ENCODE peak calls at places on chromosomes 11 and 22, in seven cellular contexts. N, I, W, E, Y, L and F are unnamed samples.

GRCh38 chr11:115581871-115582639 is 77.8 kb upstream of the CADM1 start:
- DNase-seq in L (no peak), Y (peak; percentile 58), E (no peak), I (no peak), W (no peak), N (no peak), F (no peak)

GRCh38 chr11:117238221-117238620 is 5.8 kb downstream of the RNF214 start:
- DNase-seq in N (no peak), L (no peak), W (no peak), E (no peak), Y (no peak), I (no peak), F (no peak)

GRCh38 chr11:8337115-8337386 is 73.4 kb upstream of the LMO1 start:
- DNase-seq in L (no peak), Y (no peak), I (no peak), E (no peak), N (no peak), W (no peak), F (no peak)

GRCh38 chr11:67615455-67616430 is 9.0 kb downstream of the NDUFV1 start:
- DNase-seq in N (no peak), E (peak; percentile 55), W (peak; percentile 46), I (no peak), L (peak; percentile 87), Y (peak; percentile 76), F (peak; percentile 70)

GRCh38 chr22:42061041-42061440 is 9.6 kb downstream of the NAGA start:
- DNase-seq in L (no peak), Y (no peak), W (no peak), N (no peak), I (no peak), E (no peak), F (no peak)

GRCh38 chr11:63764712-63765631 is 3.6 kb downstream of the ZFTA start:
- DNase-seq in L (no peak), I (no peak), Y (no peak), E (no peak), N (no peak), W (peak; percentile 3), F (peak; percentile 21)

GRCh38 chr11:76073716-76074115 is 132.6 kb downstream of the WNT11 start:
- DNase-seq in Y (peak; percentile 16), L (no peak), N (peak; percentile 18), I (peak; percentile 72), E (no peak), W (no peak), F (no peak)

GRCh38 chr11:17298302-17298701 is 21.8 kb downstream of the NUCB2 start:
- DNase-seq in Y (no peak), W (no peak), E (peak; percentile 23), I (no peak), N (no peak), L (peak; percentile 73), F (no peak)

GRCh38 chr11:76666408-76666807 is 4.1 kb downstream of the LRRC32 start:
- DNase-seq in L (no peak), I (no peak), E (no peak), W (no peak), Y (no peak), N (no peak), F (no peak)

GRCh38 chr11:20310596-20311394 is 52.7 kb upstream of the HTATIP2 start:
- DNase-seq in W (no peak), Y (no peak), I (no peak), L (no peak), E (no peak), N (no peak), F (no peak)

GRCh38 chr11:36385121-36385530 is 89.0 kb downstream of the PRR5L start:
- DNase-seq in I (peak; percentile 42), Y (no peak), N (no peak), E (peak; percentile 6), L (no peak), W (no peak), F (no peak)

GRCh38 chr22:49953027-49953679 is 7.4 kb upstream of the PIM3 start:
- DNase-seq in E (no peak), L (no peak), I (no peak), W (no peak), N (no peak), Y (no peak), F (no peak)

GRCh38 chr11:7571640-7572000 is 57.8 kb downstream of the PPFIBP2 start:
- DNase-seq in E (no peak), N (peak; percentile 39), I (peak; percentile 57), W (peak; percentile 73), L (no peak), Y (peak; percentile 70), F (peak; percentile 45)

GRCh38 chr11:106424111-106424510 is 346.6 kb downstream of the AASDHPPT start:
- DNase-seq in I (peak; percentile 84), Y (no peak), L (no peak), E (no peak), W (no peak), N (peak; percentile 69), F (no peak)